ENCODE peak calls at places on chromosomes 16 and 17, in nine cellular contexts. One of them, this sample, is unnamed.

GRCh38 chr17:40122466-40122943 is 734 bp downstream of the MSL1 start:
- DNase-seq in endothelial cell: peak
- DNase-seq in body of pancreas: peak
- DNase-seq in nephron progenitor cell: peak
- DNase-seq in heart left ventricle: peak
- DNase-seq in esophagus muscularis mucosa: no peak
- DNase-seq in CD4-positive, alpha-beta T cell: peak
- DNase-seq in AG10803: peak
- DNase-seq in left ventricle myocardium inferior: peak
- DNase-seq in this sample: peak

GRCh38 chr17:75596320-75597087 is 8.9 kb downstream of the MYO15B start:
- DNase-seq in endothelial cell: no peak
- DNase-seq in body of pancreas: no peak
- DNase-seq in nephron progenitor cell: no peak
- DNase-seq in heart left ventricle: no peak
- DNase-seq in esophagus muscularis mucosa: no peak
- DNase-seq in CD4-positive, alpha-beta T cell: no peak
- DNase-seq in AG10803: no peak
- DNase-seq in left ventricle myocardium inferior: no peak
- DNase-seq in this sample: no peak

GRCh38 chr16:88940196-88941050 is 36.6 kb downstream of the CBFA2T3 start:
- DNase-seq in endothelial cell: no peak
- DNase-seq in body of pancreas: peak
- DNase-seq in nephron progenitor cell: no peak
- DNase-seq in heart left ventricle: peak
- DNase-seq in esophagus muscularis mucosa: no peak
- DNase-seq in CD4-positive, alpha-beta T cell: no peak
- DNase-seq in AG10803: no peak
- DNase-seq in left ventricle myocardium inferior: no peak
- DNase-seq in this sample: peak

GRCh38 chr16:78396046-78396445 is 296.6 kb downstream of the WWOX start:
- DNase-seq in endothelial cell: no peak
- DNase-seq in body of pancreas: no peak
- DNase-seq in nephron progenitor cell: no peak
- DNase-seq in heart left ventricle: no peak
- DNase-seq in esophagus muscularis mucosa: no peak
- DNase-seq in CD4-positive, alpha-beta T cell: no peak
- DNase-seq in AG10803: no peak
- DNase-seq in left ventricle myocardium inferior: no peak
- DNase-seq in this sample: no peak

GRCh38 chr17:56592487-56593072 is 919 bp upstream of the NOG start:
- DNase-seq in endothelial cell: peak
- DNase-seq in body of pancreas: peak
- DNase-seq in nephron progenitor cell: peak
- DNase-seq in heart left ventricle: peak
- DNase-seq in esophagus muscularis mucosa: no peak
- DNase-seq in CD4-positive, alpha-beta T cell: peak
- DNase-seq in AG10803: peak
- DNase-seq in left ventricle myocardium inferior: peak
- DNase-seq in this sample: peak

GRCh38 chr17:5592382-5592781 is 8.1 kb upstream of the NLRP1 start:
- DNase-seq in endothelial cell: no peak
- DNase-seq in body of pancreas: no peak
- DNase-seq in nephron progenitor cell: no peak
- DNase-seq in heart left ventricle: no peak
- DNase-seq in esophagus muscularis mucosa: no peak
- DNase-seq in CD4-positive, alpha-beta T cell: no peak
- DNase-seq in AG10803: peak
- DNase-seq in left ventricle myocardium inferior: no peak
- DNase-seq in this sample: no peak

GRCh38 chr16:87293990-87294389 is 23.2 kb downstream of the C16orf95 start:
- DNase-seq in endothelial cell: no peak
- DNase-seq in body of pancreas: no peak
- DNase-seq in nephron progenitor cell: no peak
- DNase-seq in heart left ventricle: no peak
- DNase-seq in esophagus muscularis mucosa: no peak
- DNase-seq in CD4-positive, alpha-beta T cell: no peak
- DNase-seq in AG10803: no peak
- DNase-seq in left ventricle myocardium inferior: no peak
- DNase-seq in this sample: no peak

GRCh38 chr17:16661217-16661616 is 7.6 kb upstream of the ZNF624 start:
- DNase-seq in endothelial cell: no peak
- DNase-seq in body of pancreas: no peak
- DNase-seq in nephron progenitor cell: no peak
- DNase-seq in heart left ventricle: no peak
- DNase-seq in esophagus muscularis mucosa: no peak
- DNase-seq in CD4-positive, alpha-beta T cell: no peak
- DNase-seq in AG10803: no peak
- DNase-seq in left ventricle myocardium inferior: no peak
- DNase-seq in this sample: no peak

GRCh38 chr17:79023180-79023705 is 726 bp upstream of the C1QTNF1 start:
- DNase-seq in endothelial cell: no peak
- DNase-seq in body of pancreas: peak
- DNase-seq in nephron progenitor cell: no peak
- DNase-seq in heart left ventricle: peak
- DNase-seq in esophagus muscularis mucosa: no peak
- DNase-seq in CD4-positive, alpha-beta T cell: no peak
- DNase-seq in AG10803: no peak
- DNase-seq in left ventricle myocardium inferior: no peak
- DNase-seq in this sample: no peak

GRCh38 chr16:21277927-21278706 is at the start of gene CRYM:
- DNase-seq in endothelial cell: peak
- DNase-seq in body of pancreas: peak
- DNase-seq in nephron progenitor cell: peak
- DNase-seq in heart left ventricle: peak
- DNase-seq in esophagus muscularis mucosa: peak
- DNase-seq in CD4-positive, alpha-beta T cell: peak
- DNase-seq in AG10803: no peak
- DNase-seq in left ventricle myocardium inferior: peak
- DNase-seq in this sample: peak

GRCh38 chr16:63983401-63983800 is 1138.5 kb downstream of the CDH11 start:
- DNase-seq in endothelial cell: no peak
- DNase-seq in body of pancreas: no peak
- DNase-seq in nephron progenitor cell: no peak
- DNase-seq in heart left ventricle: no peak
- DNase-seq in esophagus muscularis mucosa: no peak
- DNase-seq in CD4-positive, alpha-beta T cell: no peak
- DNase-seq in AG10803: no peak
- DNase-seq in left ventricle myocardium inferior: no peak
- DNase-seq in this sample: no peak

GRCh38 chr17:44995602-44996001 is 27.5 kb upstream of the C1QL1 start:
- DNase-seq in endothelial cell: no peak
- DNase-seq in body of pancreas: no peak
- DNase-seq in nephron progenitor cell: no peak
- DNase-seq in heart left ventricle: peak
- DNase-seq in esophagus muscularis mucosa: no peak
- DNase-seq in CD4-positive, alpha-beta T cell: no peak
- DNase-seq in AG10803: no peak
- DNase-seq in left ventricle myocardium inferior: peak
- DNase-seq in this sample: no peak

GRCh38 chr17:40493697-40494096 is 7.7 kb downstream of the TNS4 start:
- DNase-seq in endothelial cell: no peak
- DNase-seq in body of pancreas: no peak
- DNase-seq in nephron progenitor cell: no peak
- DNase-seq in heart left ventricle: no peak
- DNase-seq in esophagus muscularis mucosa: no peak
- DNase-seq in CD4-positive, alpha-beta T cell: no peak
- DNase-seq in AG10803: no peak
- DNase-seq in left ventricle myocardium inferior: no peak
- DNase-seq in this sample: no peak

GRCh38 chr17:17191346-17191792 is 14.8 kb downstream of the PLD6 start:
- DNase-seq in endothelial cell: no peak
- DNase-seq in body of pancreas: no peak
- DNase-seq in nephron progenitor cell: no peak
- DNase-seq in heart left ventricle: peak
- DNase-seq in esophagus muscularis mucosa: no peak
- DNase-seq in CD4-positive, alpha-beta T cell: no peak
- DNase-seq in AG10803: peak
- DNase-seq in left ventricle myocardium inferior: peak
- DNase-seq in this sample: no peak

GRCh38 chr17:72634621-72635020 is 457.9 kb downstream of the SLC39A11 start:
- DNase-seq in endothelial cell: no peak
- DNase-seq in body of pancreas: no peak
- DNase-seq in nephron progenitor cell: no peak
- DNase-seq in heart left ventricle: no peak
- DNase-seq in esophagus muscularis mucosa: no peak
- DNase-seq in CD4-positive, alpha-beta T cell: no peak
- DNase-seq in AG10803: no peak
- DNase-seq in left ventricle myocardium inferior: no peak
- DNase-seq in this sample: no peak

GRCh38 chr17:77737442-77738265 is 220.8 kb upstream of the TNRC6C start:
- DNase-seq in endothelial cell: no peak
- DNase-seq in body of pancreas: no peak
- DNase-seq in nephron progenitor cell: no peak
- DNase-seq in heart left ventricle: no peak
- DNase-seq in esophagus muscularis mucosa: peak
- DNase-seq in CD4-positive, alpha-beta T cell: no peak
- DNase-seq in AG10803: no peak
- DNase-seq in left ventricle myocardium inferior: no peak
- DNase-seq in this sample: no peak

GRCh38 chr17:50134206-50135110 is 4.5 kb upstream of the SAMD14 start:
- DNase-seq in endothelial cell: no peak
- DNase-seq in body of pancreas: no peak
- DNase-seq in nephron progenitor cell: no peak
- DNase-seq in heart left ventricle: no peak
- DNase-seq in esophagus muscularis mucosa: no peak
- DNase-seq in CD4-positive, alpha-beta T cell: no peak
- DNase-seq in AG10803: no peak
- DNase-seq in left ventricle myocardium inferior: no peak
- DNase-seq in this sample: no peak
- TF ChIP-seq CTCF in endothelial cell: no peak
- TF ChIP-seq CTCF in body of pancreas: no peak
- TF ChIP-seq CTCF in nephron progenitor cell: no peak
- TF ChIP-seq CTCF in heart left ventricle: no peak
- TF ChIP-seq CTCF in esophagus muscularis mucosa: no peak
- TF ChIP-seq CTCF in CD4-positive, alpha-beta T cell: no peak
- TF ChIP-seq CTCF in AG10803: peak
- TF ChIP-seq CTCF in left ventricle myocardium inferior: no peak
- TF ChIP-seq CTCF in this sample: no peak

DNA sequence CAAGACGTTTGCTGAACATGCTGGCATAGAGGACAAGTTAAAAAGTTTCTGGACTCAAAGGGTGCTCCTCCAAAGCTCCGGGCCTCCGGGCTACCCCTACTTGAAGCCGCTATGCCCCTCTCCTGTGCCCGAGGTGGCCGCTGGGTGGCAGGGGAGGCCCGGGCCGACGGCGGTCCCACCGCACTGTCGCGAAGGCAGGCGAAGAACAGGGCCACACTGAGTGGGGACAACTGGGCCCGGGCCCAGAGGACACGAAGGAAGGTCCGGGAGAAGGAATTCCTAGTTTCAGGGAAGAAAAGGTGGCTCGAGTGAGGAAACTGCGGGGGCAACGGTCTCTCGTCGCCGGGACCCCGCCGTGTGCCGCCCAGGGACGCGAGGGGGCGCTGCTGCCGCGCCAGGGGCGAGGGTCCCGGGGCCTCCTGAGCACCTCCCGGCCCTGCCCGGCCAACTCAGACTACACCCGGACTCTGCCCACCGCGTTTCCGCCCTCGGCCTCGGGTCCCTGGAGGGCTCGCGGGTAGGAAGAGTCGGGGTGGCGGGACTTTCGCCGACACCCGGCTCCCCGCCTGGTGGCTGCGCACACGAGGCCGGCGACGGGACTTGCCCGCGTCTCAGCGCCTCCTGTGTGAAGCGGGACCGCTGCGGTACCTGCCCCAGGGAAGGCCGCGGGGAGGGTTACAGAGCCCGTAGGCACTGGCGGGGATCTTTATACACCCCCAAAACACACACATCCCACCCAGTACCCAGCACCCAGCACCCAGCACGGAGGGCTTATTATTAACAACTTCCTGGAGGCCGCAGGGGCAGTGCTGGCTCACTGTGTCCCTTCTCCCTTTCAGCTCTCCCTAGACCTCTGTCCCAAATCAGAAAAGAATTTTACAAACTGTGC is 772 bp upstream of the CHCT1 start:
- DNase-seq in endothelial cell: peak
- DNase-seq in body of pancreas: peak
- DNase-seq in nephron progenitor cell: peak
- DNase-seq in heart left ventricle: peak
- DNase-seq in esophagus muscularis mucosa: no peak
- DNase-seq in CD4-positive, alpha-beta T cell: peak
- DNase-seq in AG10803: peak
- DNase-seq in left ventricle myocardium inferior: peak
- DNase-seq in this sample: peak
- TF ChIP-seq CTCF in endothelial cell: peak
- TF ChIP-seq CTCF in body of pancreas: peak
- TF ChIP-seq CTCF in nephron progenitor cell: peak
- TF ChIP-seq CTCF in heart left ventricle: peak
- TF ChIP-seq CTCF in esophagus muscularis mucosa: peak
- TF ChIP-seq CTCF in CD4-positive, alpha-beta T cell: peak
- TF ChIP-seq CTCF in AG10803: peak
- TF ChIP-seq CTCF in left ventricle myocardium inferior: peak
- TF ChIP-seq CTCF in this sample: peak

GRCh38 chr17:34533811-34534527 is 45.4 kb upstream of the TMEM132E start:
- DNase-seq in endothelial cell: no peak
- DNase-seq in body of pancreas: no peak
- DNase-seq in nephron progenitor cell: no peak
- DNase-seq in heart left ventricle: no peak
- DNase-seq in esophagus muscularis mucosa: no peak
- DNase-seq in CD4-positive, alpha-beta T cell: no peak
- DNase-seq in AG10803: no peak
- DNase-seq in left ventricle myocardium inferior: no peak
- DNase-seq in this sample: no peak
- TF ChIP-seq CTCF in endothelial cell: no peak
- TF ChIP-seq CTCF in body of pancreas: no peak
- TF ChIP-seq CTCF in nephron progenitor cell: no peak
- TF ChIP-seq CTCF in heart left ventricle: no peak
- TF ChIP-seq CTCF in esophagus muscularis mucosa: no peak
- TF ChIP-seq CTCF in CD4-positive, alpha-beta T cell: no peak
- TF ChIP-seq CTCF in AG10803: no peak
- TF ChIP-seq CTCF in left ventricle myocardium inferior: no peak
- TF ChIP-seq CTCF in this sample: no peak

GRCh38 chr16:50378417-50378816 is 9.6 kb upstream of the BRD7 start:
- DNase-seq in endothelial cell: no peak
- DNase-seq in body of pancreas: no peak
- DNase-seq in nephron progenitor cell: no peak
- DNase-seq in heart left ventricle: no peak
- DNase-seq in esophagus muscularis mucosa: peak
- DNase-seq in CD4-positive, alpha-beta T cell: no peak
- DNase-seq in AG10803: no peak
- DNase-seq in left ventricle myocardium inferior: no peak
- DNase-seq in this sample: no peak

GRCh38 chr16:50384500-50385122 is 15.8 kb upstream of the BRD7 start:
- DNase-seq in endothelial cell: no peak
- DNase-seq in body of pancreas: no peak
- DNase-seq in nephron progenitor cell: no peak
- DNase-seq in heart left ventricle: no peak
- DNase-seq in esophagus muscularis mucosa: no peak
- DNase-seq in CD4-positive, alpha-beta T cell: no peak
- DNase-seq in AG10803: no peak
- DNase-seq in left ventricle myocardium inferior: no peak
- DNase-seq in this sample: no peak

GRCh38 chr16:50386139-50386538 is 17.4 kb upstream of the BRD7 start:
- DNase-seq in endothelial cell: no peak
- DNase-seq in body of pancreas: no peak
- DNase-seq in nephron progenitor cell: no peak
- DNase-seq in heart left ventricle: no peak
- DNase-seq in esophagus muscularis mucosa: no peak
- DNase-seq in CD4-positive, alpha-beta T cell: no peak
- DNase-seq in AG10803: no peak
- DNase-seq in left ventricle myocardium inferior: no peak
- DNase-seq in this sample: no peak

GRCh38 chr16:50376997-50377396 is 8.2 kb upstream of the BRD7 start:
- DNase-seq in endothelial cell: no peak
- DNase-seq in body of pancreas: no peak
- DNase-seq in nephron progenitor cell: no peak
- DNase-seq in heart left ventricle: no peak
- DNase-seq in esophagus muscularis mucosa: peak
- DNase-seq in CD4-positive, alpha-beta T cell: no peak
- DNase-seq in AG10803: no peak
- DNase-seq in left ventricle myocardium inferior: no peak
- DNase-seq in this sample: no peak

GRCh38 chr16:50381679-50382440 is 13.1 kb upstream of the BRD7 start:
- DNase-seq in endothelial cell: no peak
- DNase-seq in body of pancreas: no peak
- DNase-seq in nephron progenitor cell: no peak
- DNase-seq in heart left ventricle: no peak
- DNase-seq in esophagus muscularis mucosa: no peak
- DNase-seq in CD4-positive, alpha-beta T cell: no peak
- DNase-seq in AG10803: no peak
- DNase-seq in left ventricle myocardium inferior: no peak
- DNase-seq in this sample: no peak
- TF ChIP-seq CTCF in endothelial cell: peak
- TF ChIP-seq CTCF in body of pancreas: no peak
- TF ChIP-seq CTCF in nephron progenitor cell: no peak
- TF ChIP-seq CTCF in heart left ventricle: no peak
- TF ChIP-seq CTCF in esophagus muscularis mucosa: no peak
- TF ChIP-seq CTCF in CD4-positive, alpha-beta T cell: no peak
- TF ChIP-seq CTCF in AG10803: no peak
- TF ChIP-seq CTCF in left ventricle myocardium inferior: no peak
- TF ChIP-seq CTCF in this sample: no peak

This sample was measured in activated CD8-positive, alpha-beta T cell treated with anti-CD3 and anti-CD28 coated beads for 36 hours.